ENCODE peak calls at places on chromosome 11, in five cellular contexts. B is H9, V is mesenchymal stem cell, D is H1, N is trophoblast cell. E is an unnamed sample.

GRCh38 chr11:114102993-114103896 is 43.7 kb downstream of the ZBTB16 start:
- DNase-seq in B (no peak), V (no peak), D (no peak), N (no peak), E (no peak)

GRCh38 chr11:115173136-115173535 is 331.1 kb downstream of the CADM1 start:
- DNase-seq in B (no peak), V (no peak), D (no peak), N (no peak), E (no peak)

GRCh38 chr11:67364783-67365525 is 8.4 kb downstream of the CLCF1 start:
- DNase-seq in B (no peak), V (no peak), D (no peak), N (no peak), E (no peak)

GRCh38 chr11:110891411-110891810 is 179.2 kb upstream of the ARHGAP20 start:
- DNase-seq in B (no peak), V (peak; percentile 44), D (no peak), N (no peak), E (no peak)

GRCh38 chr11:74693531-74693930 is 37.7 kb downstream of the CHRDL2 start:
- DNase-seq in B (no peak), V (no peak), D (no peak), N (no peak), E (no peak)

GRCh38 chr11:120546312-120547205 is 35.0 kb downstream of the GRIK4 start:
- DNase-seq in B (peak; percentile 64), V (peak; percentile 96), D (no peak), N (peak; percentile 67), E (no peak)

GRCh38 chr11:61021661-61022212 is 50.3 kb downstream of the CD6 start:
- DNase-seq in B (peak; percentile 88), V (no peak), D (peak; percentile 89), N (peak; percentile 18), E (no peak)

GRCh38 chr11:95790933-95791247 is 592 bp downstream of the CEP57 start:
- DNase-seq in B (peak; percentile 66), V (peak; percentile 70), D (no peak), N (peak; percentile 63), E (peak; percentile 44)

GRCh38 chr11:120714448-120714847 is 202.9 kb downstream of the GRIK4 start:
- DNase-seq in B (no peak), V (peak; percentile 35), D (no peak), N (no peak), E (no peak)

GRCh38 chr11:28110108-28110838 is 2.1 kb downstream of the METTL15 start:
- DNase-seq in B (peak; percentile 68), V (peak; percentile 83), D (peak; percentile 66), N (peak; percentile 78), E (peak; percentile 35)

GRCh38 chr11:124302756-124303155 is 11.0 kb downstream of the OR8D1 start:
- DNase-seq in B (no peak), V (peak; percentile 51), D (no peak), N (no peak), E (no peak)

GRCh38 chr11:127000291-127000968 is at the start of gene KIRREL3:
- DNase-seq in B (peak; percentile 37), V (peak; percentile 17), D (peak; percentile 54), N (peak; percentile 34), E (no peak)

GRCh38 chr11:121207485-121208115 is 85.0 kb upstream of the SC5D start:
- DNase-seq in B (no peak), V (no peak), D (no peak), N (no peak), E (no peak)

GRCh38 chr11:115963170-115963569 is 459.0 kb upstream of the CADM1 start:
- DNase-seq in B (no peak), V (no peak), D (no peak), N (no peak), E (no peak)

GRCh38 chr11:60978546-60979380 is 7.3 kb downstream of the CD6 start:
- DNase-seq in B (no peak), V (no peak), D (no peak), N (peak; percentile 7), E (no peak)

GRCh38 chr11:118058311-118059230 is 18.3 kb upstream of the TMPRSS4 start:
- DNase-seq in B (no peak), V (no peak), D (no peak), N (no peak), E (no peak)

GRCh38 chr11:86003654-86004053 is 65.2 kb downstream of the PICALM start:
- DNase-seq in B (no peak), V (no peak), D (no peak), N (no peak), E (no peak)

GRCh38 chr11:6746086-6746618 is 25.6 kb downstream of the OR2AG2 start:
- DNase-seq in B (no peak), V (peak; percentile 15), D (no peak), N (no peak), E (no peak)

GRCh38 chr11:69667619-69668604 is 7.2 kb downstream of the LTO1 start:
- DNase-seq in B (no peak), V (no peak), D (no peak), N (no peak), E (no peak)

GRCh38 chr11:10328314-10329090 is 23.6 kb downstream of the ADM start:
- DNase-seq in B (no peak), V (peak; percentile 84), D (no peak), N (no peak), E (no peak)
- H4K91ac ChIP-seq in B (no peak overlapping the region), V (no peak overlapping the region), D (peak overlapping the region; percentile 13), N (no peak overlapping the region), E (no peak overlapping the region)

DNA sequence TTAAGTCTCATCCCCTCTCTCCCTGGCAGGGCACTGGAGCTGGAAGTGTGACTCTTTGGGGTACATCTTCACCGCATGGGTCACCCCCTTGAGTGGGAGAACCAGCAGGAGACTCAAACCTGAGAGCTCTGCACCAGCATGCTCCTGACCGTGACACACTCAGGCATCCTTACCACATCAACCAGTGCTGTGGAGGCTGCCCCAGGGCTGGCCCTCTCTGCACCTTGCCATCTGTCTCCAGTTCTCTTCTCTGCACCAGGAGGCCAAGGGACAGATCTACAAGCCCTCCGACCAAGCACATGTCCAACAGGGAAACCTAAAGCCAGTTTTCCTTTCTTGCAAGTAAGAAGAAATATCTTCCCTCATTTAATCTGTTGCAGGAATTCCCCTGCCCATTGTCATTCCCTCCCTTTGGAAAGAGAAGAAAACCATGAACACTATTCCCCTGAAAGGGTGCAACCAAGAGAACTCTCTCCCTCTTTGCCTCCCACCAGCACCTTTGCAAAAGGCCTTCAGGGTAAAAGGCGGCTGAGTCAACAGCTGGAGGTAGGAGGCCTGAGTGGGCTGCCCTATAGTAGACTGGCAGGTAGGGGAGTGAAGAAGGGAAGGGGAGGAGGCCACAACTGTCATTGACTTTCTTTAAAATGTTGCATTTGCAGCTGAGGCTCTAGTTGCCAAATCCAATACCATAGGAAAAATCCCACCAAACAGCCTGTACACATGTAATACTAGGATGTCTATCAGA is 117.1 kb downstream of the WT1 start:
- DNase-seq in B (no peak), V (no peak), D (no peak), N (no peak), E (no peak)
- H2BK12ac ChIP-seq in B (no peak overlapping the region), V (no peak overlapping the region), D (no peak overlapping the region), N (no peak overlapping the region), E (no peak overlapping the region)

GRCh38 chr11:12066056-12066798 is 44.2 kb upstream of the MICAL2 start:
- DNase-seq in B (no peak), V (peak; percentile 95), D (peak; percentile 37), N (peak; percentile 96), E (no peak)

GRCh38 chr11:12063251-12063650 is 47.1 kb upstream of the MICAL2 start:
- DNase-seq in B (no peak), V (no peak), D (no peak), N (no peak), E (no peak)

GRCh38 chr11:12064954-12065280 is 45.5 kb upstream of the MICAL2 start:
- DNase-seq in B (no peak), V (no peak), D (no peak), N (peak; percentile 83), E (no peak)

GRCh38 chr11:12061851-12062560 is 48.4 kb upstream of the MICAL2 start:
- DNase-seq in B (no peak), V (no peak), D (peak; percentile 41), N (no peak), E (no peak)

GRCh38 chr11:12064136-12064953 is 46.0 kb upstream of the MICAL2 start:
- DNase-seq in B (no peak), V (no peak), D (no peak), N (peak; percentile 45), E (no peak)
- H2BK5ac ChIP-seq in B (no peak overlapping the region), V (no peak overlapping the region), D (no peak overlapping the region), N (no peak overlapping the region), E (no peak overlapping the region)

GRCh38 chr11:135019343-135019742 is 607.3 kb upstream of the B3GAT1 start:
- DNase-seq in B (no peak), V (no peak), D (no peak), N (no peak), E (no peak)

GRCh38 chr11:135017296-135017695 is 605.3 kb upstream of the B3GAT1 start:
- DNase-seq in B (no peak), V (no peak), D (no peak), N (no peak), E (no peak)

DNA sequence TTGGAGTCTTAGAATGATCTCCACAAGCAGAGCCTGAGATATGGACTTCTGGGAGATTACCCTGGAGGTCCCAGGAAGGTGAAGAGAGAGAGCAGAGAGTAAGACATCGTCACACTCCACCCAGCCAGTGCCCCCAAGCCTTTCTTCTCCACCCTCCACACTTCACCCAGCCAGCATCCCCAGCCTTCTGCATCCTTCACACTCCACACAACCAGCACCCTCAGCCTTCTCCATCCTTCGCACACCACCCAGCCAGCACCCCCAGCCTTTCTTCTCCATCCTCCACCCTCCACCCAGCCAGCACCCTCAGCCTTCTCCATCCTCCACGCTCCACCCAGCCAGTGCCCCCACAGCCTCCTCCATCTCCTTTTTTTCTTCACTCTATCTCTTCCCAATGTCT is 603.9 kb upstream of the B3GAT1 start:
- DNase-seq in B (no peak), V (no peak), D (no peak), N (no peak), E (no peak)
- H4K91ac ChIP-seq in B (no peak overlapping the region), V (no peak overlapping the region), D (no peak overlapping the region), N (no peak overlapping the region), E (no peak overlapping the region)

DNA sequence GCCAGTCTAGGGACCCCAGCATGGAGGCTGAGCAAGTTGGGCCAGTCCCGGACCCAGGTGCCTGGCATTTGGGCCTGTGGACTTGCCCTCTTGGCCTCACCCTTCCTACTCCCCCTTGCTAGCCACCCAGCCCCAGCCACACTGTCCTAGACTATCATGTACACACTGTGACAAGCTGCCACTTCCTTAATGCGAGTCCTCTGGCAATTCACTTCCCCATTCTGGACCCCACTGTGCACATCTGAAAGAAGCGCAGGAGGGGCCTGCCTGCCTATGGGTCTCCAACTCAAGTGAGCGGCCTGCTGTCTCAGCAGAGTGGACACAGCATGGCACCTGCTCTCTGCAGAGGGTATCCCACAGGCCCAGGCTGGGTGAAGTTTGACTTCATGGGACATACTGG is 68.5 kb upstream of the LMO1 start:
- DNase-seq in B (no peak), V (no peak), D (no peak), N (no peak), E (no peak)
- H2BK12ac ChIP-seq in B (no peak overlapping the region), V (no peak overlapping the region), D (no peak overlapping the region), N (no peak overlapping the region), E (peak overlapping the region; percentile 26)

E was measured in neuronal stem cell.